ENCODE peak calls at places on chromosomes 13 and 19, in four cellular contexts. One of them, this sample, is unnamed.

GRCh38 chr13:86002921-86003488 is 203.8 kb upstream of the SLITRK6 start:
- DNase-seq in AG09319: no peak
- DNase-seq in activated CD4-positive, alpha-beta T cell treated with anti-CD3 and anti-CD28 coated beads for 48 hours: no peak
- DNase-seq in lower lobe of right lung: no peak
- DNase-seq in this sample: no peak

GRCh38 chr13:29362849-29363604 is 232.5 kb downstream of the SLC7A1 start:
- DNase-seq in AG09319: peak
- DNase-seq in activated CD4-positive, alpha-beta T cell treated with anti-CD3 and anti-CD28 coated beads for 48 hours: peak
- DNase-seq in lower lobe of right lung: no peak
- DNase-seq in this sample: peak

GRCh38 chr13:79503473-79504017 is 22.6 kb downstream of the NDFIP2 start:
- DNase-seq in AG09319: no peak
- DNase-seq in activated CD4-positive, alpha-beta T cell treated with anti-CD3 and anti-CD28 coated beads for 48 hours: no peak
- DNase-seq in lower lobe of right lung: no peak
- DNase-seq in this sample: no peak

GRCh38 chr13:60347174-60347573 is 49.8 kb upstream of the TDRD3 start:
- DNase-seq in AG09319: no peak
- DNase-seq in activated CD4-positive, alpha-beta T cell treated with anti-CD3 and anti-CD28 coated beads for 48 hours: no peak
- DNase-seq in lower lobe of right lung: no peak
- DNase-seq in this sample: no peak

GRCh38 chr13:45352031-45352430 is 11.0 kb upstream of the TPT1 start:
- DNase-seq in AG09319: no peak
- DNase-seq in activated CD4-positive, alpha-beta T cell treated with anti-CD3 and anti-CD28 coated beads for 48 hours: no peak
- DNase-seq in lower lobe of right lung: no peak
- DNase-seq in this sample: no peak

GRCh38 chr13:93903909-93904308 is 575.6 kb downstream of the DCT start:
- DNase-seq in AG09319: no peak
- DNase-seq in activated CD4-positive, alpha-beta T cell treated with anti-CD3 and anti-CD28 coated beads for 48 hours: no peak
- DNase-seq in lower lobe of right lung: no peak
- DNase-seq in this sample: no peak

GRCh38 chr19:29478578-29479565 is 46.9 kb upstream of the VSTM2B start:
- DNase-seq in AG09319: no peak
- DNase-seq in activated CD4-positive, alpha-beta T cell treated with anti-CD3 and anti-CD28 coated beads for 48 hours: peak
- DNase-seq in lower lobe of right lung: no peak
- DNase-seq in this sample: no peak

GRCh38 chr19:750640-751423 is at the start of gene MISP:
- DNase-seq in AG09319: no peak
- DNase-seq in activated CD4-positive, alpha-beta T cell treated with anti-CD3 and anti-CD28 coated beads for 48 hours: no peak
- DNase-seq in lower lobe of right lung: peak
- DNase-seq in this sample: no peak

GRCh38 chr13:110882228-110882627 is 32.6 kb downstream of the ANKRD10 start:
- DNase-seq in AG09319: no peak
- DNase-seq in activated CD4-positive, alpha-beta T cell treated with anti-CD3 and anti-CD28 coated beads for 48 hours: no peak
- DNase-seq in lower lobe of right lung: no peak
- DNase-seq in this sample: no peak

GRCh38 chr19:47740866-47741519 is 4.4 kb upstream of the NOP53 start:
- DNase-seq in AG09319: no peak
- DNase-seq in activated CD4-positive, alpha-beta T cell treated with anti-CD3 and anti-CD28 coated beads for 48 hours: no peak
- DNase-seq in lower lobe of right lung: no peak
- DNase-seq in this sample: no peak

GRCh38 chr13:98576215-98576945 is 527 bp downstream of the STK24 start:
- DNase-seq in AG09319: no peak
- DNase-seq in activated CD4-positive, alpha-beta T cell treated with anti-CD3 and anti-CD28 coated beads for 48 hours: peak
- DNase-seq in lower lobe of right lung: peak
- DNase-seq in this sample: peak

GRCh38 chr19:2578911-2579677 is 103.2 kb downstream of the GADD45B start:
- DNase-seq in AG09319: peak
- DNase-seq in activated CD4-positive, alpha-beta T cell treated with anti-CD3 and anti-CD28 coated beads for 48 hours: peak
- DNase-seq in lower lobe of right lung: peak
- DNase-seq in this sample: peak

GRCh38 chr19:42191855-42192254 is 25.6 kb downstream of the DEDD2 start:
- DNase-seq in AG09319: no peak
- DNase-seq in activated CD4-positive, alpha-beta T cell treated with anti-CD3 and anti-CD28 coated beads for 48 hours: peak
- DNase-seq in lower lobe of right lung: no peak
- DNase-seq in this sample: peak

GRCh38 chr13:44004881-44005280 is 125.2 kb downstream of the LACC1 start:
- DNase-seq in AG09319: no peak
- DNase-seq in activated CD4-positive, alpha-beta T cell treated with anti-CD3 and anti-CD28 coated beads for 48 hours: no peak
- DNase-seq in lower lobe of right lung: no peak
- DNase-seq in this sample: peak

GRCh38 chr13:98984118-98984517 is 6.3 kb upstream of the DOCK9 start:
- DNase-seq in AG09319: no peak
- DNase-seq in activated CD4-positive, alpha-beta T cell treated with anti-CD3 and anti-CD28 coated beads for 48 hours: no peak
- DNase-seq in lower lobe of right lung: no peak
- DNase-seq in this sample: no peak

GRCh38 chr19:17543991-17544390 is 11.5 kb upstream of the COLGALT1 start:
- DNase-seq in AG09319: no peak
- DNase-seq in activated CD4-positive, alpha-beta T cell treated with anti-CD3 and anti-CD28 coated beads for 48 hours: no peak
- DNase-seq in lower lobe of right lung: no peak
- DNase-seq in this sample: no peak

GRCh38 chr13:48838193-48839000 is 137.3 kb upstream of the FNDC3A start:
- DNase-seq in AG09319: no peak
- DNase-seq in activated CD4-positive, alpha-beta T cell treated with anti-CD3 and anti-CD28 coated beads for 48 hours: no peak
- DNase-seq in lower lobe of right lung: no peak
- DNase-seq in this sample: peak

GRCh38 chr19:13507053-13507611 is 853 bp upstream of the CACNA1A start:
- DNase-seq in AG09319: no peak
- DNase-seq in activated CD4-positive, alpha-beta T cell treated with anti-CD3 and anti-CD28 coated beads for 48 hours: no peak
- DNase-seq in lower lobe of right lung: no peak
- DNase-seq in this sample: peak

GRCh38 chr13:23378009-23378632 is 55.4 kb downstream of the SACS start:
- DNase-seq in AG09319: peak
- DNase-seq in activated CD4-positive, alpha-beta T cell treated with anti-CD3 and anti-CD28 coated beads for 48 hours: peak
- DNase-seq in lower lobe of right lung: no peak
- DNase-seq in this sample: peak

GRCh38 chr13:79141082-79141481 is 265.0 kb downstream of the RBM26 start:
- DNase-seq in AG09319: no peak
- DNase-seq in activated CD4-positive, alpha-beta T cell treated with anti-CD3 and anti-CD28 coated beads for 48 hours: no peak
- DNase-seq in lower lobe of right lung: no peak
- DNase-seq in this sample: no peak

GRCh38 chr19:37905936-37906867 is at the start of gene WDR87:
- DNase-seq in AG09319: no peak
- DNase-seq in activated CD4-positive, alpha-beta T cell treated with anti-CD3 and anti-CD28 coated beads for 48 hours: peak
- DNase-seq in lower lobe of right lung: peak
- DNase-seq in this sample: peak

GRCh38 chr13:77611068-77611467 is 75.6 kb downstream of the SCEL start:
- DNase-seq in AG09319: no peak
- DNase-seq in activated CD4-positive, alpha-beta T cell treated with anti-CD3 and anti-CD28 coated beads for 48 hours: no peak
- DNase-seq in lower lobe of right lung: no peak
- DNase-seq in this sample: no peak

GRCh38 chr19:48333467-48334384 is 8.4 kb downstream of the EMP3 start:
- DNase-seq in AG09319: peak
- DNase-seq in activated CD4-positive, alpha-beta T cell treated with anti-CD3 and anti-CD28 coated beads for 48 hours: peak
- DNase-seq in lower lobe of right lung: peak
- DNase-seq in this sample: peak

GRCh38 chr13:97125051-97125809 is 96.9 kb upstream of the MBNL2 start:
- DNase-seq in AG09319: peak
- DNase-seq in activated CD4-positive, alpha-beta T cell treated with anti-CD3 and anti-CD28 coated beads for 48 hours: peak
- DNase-seq in lower lobe of right lung: no peak
- DNase-seq in this sample: peak

GRCh38 chr19:58575183-58576041 is 2.3 kb upstream of the MZF1 start:
- DNase-seq in AG09319: peak
- DNase-seq in activated CD4-positive, alpha-beta T cell treated with anti-CD3 and anti-CD28 coated beads for 48 hours: peak
- DNase-seq in lower lobe of right lung: peak
- DNase-seq in this sample: peak

GRCh38 chr19:40523322-40524047 is 53.2 kb upstream of the SHKBP1 start:
- DNase-seq in AG09319: no peak
- DNase-seq in activated CD4-positive, alpha-beta T cell treated with anti-CD3 and anti-CD28 coated beads for 48 hours: peak
- DNase-seq in lower lobe of right lung: peak
- DNase-seq in this sample: peak